ENCODE peak calls at places on chromosomes 11 and 22, in eight cellular contexts. M is CD4-positive, alpha-beta T cell; O is osteoblast; Y is upper lobe of right lung; P is Peyer's patch; H is lung; E is lower lobe of right lung; K is foreskin fibroblast. W is an unnamed sample.

GRCh38 chr11:105344938-105345337 is 205.4 kb upstream of the CARD18 start:
- DNase-seq in Y (no peak), K (no peak), O (no peak), H (no peak), E (no peak), P (no peak), M (no peak), W (no peak)

GRCh38 chr22:49565516-49565855 is 262.2 kb downstream of the BRD1 start:
- DNase-seq in K (no peak), Y (no peak), M (peak; percentile 6), E (no peak), P (no peak), O (no peak), H (no peak), W (peak; percentile 79)

GRCh38 chr11:134942633-134943032 is 530.6 kb upstream of the B3GAT1 start:
- DNase-seq in Y (no peak), P (no peak), M (no peak), O (no peak), K (no peak), E (no peak), H (no peak), W (peak; percentile 51)

GRCh38 chr11:64362339-64362738 is 3.4 kb downstream of the RPS6KA4 start:
- DNase-seq in Y (no peak), E (no peak), P (no peak), M (no peak), O (no peak), K (no peak), H (no peak), W (no peak)

GRCh38 chr11:490186-490929 is 16.7 kb downstream of the RNH1 start:
- DNase-seq in M (no peak), H (no peak), O (peak; percentile 83), K (no peak), Y (peak; percentile 63), P (no peak), E (no peak), W (no peak)

GRCh38 chr11:37788141-37788877 is 1190.3 kb upstream of the RAG2 start:
- DNase-seq in P (no peak), H (no peak), K (peak; percentile 81), O (no peak), Y (no peak), M (no peak), E (no peak), W (no peak)

GRCh38 chr11:131678658-131679340 is 308.4 kb downstream of the NTM start:
- DNase-seq in Y (no peak), M (no peak), E (no peak), K (no peak), H (no peak), O (peak; percentile 77), P (no peak), W (no peak)

GRCh38 chr11:100863080-100863581 is 176.0 kb downstream of the ARHGAP42 start:
- DNase-seq in P (no peak), K (peak; percentile 79), O (peak; percentile 4), M (no peak), Y (no peak), H (no peak), E (no peak), W (no peak)

GRCh38 chr11:47415949-47416472 is 7.6 kb downstream of the SLC39A13 start:
- DNase-seq in E (peak; percentile 92), O (peak; percentile 98), H (peak; percentile 94), Y (peak; percentile 94), P (no peak), K (peak; percentile 95), M (no peak), W (peak; percentile 91)

GRCh38 chr11:94183886-94184264 is 55.2 kb downstream of the PANX1 start:
- DNase-seq in K (no peak), Y (peak; percentile 74), O (peak; percentile 70), H (peak; percentile 80), P (peak; percentile 62), E (peak; percentile 71), M (no peak), W (no peak)

GRCh38 chr11:130024356-130024755 is 21.7 kb upstream of the PRDM10 start:
- DNase-seq in M (no peak), E (no peak), O (no peak), K (peak; percentile 22), P (no peak), H (no peak), Y (no peak), W (no peak)

GRCh38 chr11:124676386-124676785 is 2.7 kb downstream of the SPA17 start:
- DNase-seq in P (no peak), H (peak; percentile 58), K (no peak), E (no peak), Y (no peak), O (no peak), M (no peak), W (no peak)

GRCh38 chr22:45758603-45759002 is 87.0 kb downstream of the ATXN10 start:
- DNase-seq in E (no peak), Y (no peak), H (no peak), M (no peak), O (no peak), K (no peak), P (no peak), W (no peak)

GRCh38 chr22:45757068-45757467 is 85.4 kb downstream of the ATXN10 start:
- DNase-seq in M (no peak), O (no peak), Y (no peak), K (no peak), H (peak; percentile 35), E (no peak), P (no peak), W (peak; percentile 87)

GRCh38 chr22:45754822-45755221 is 83.2 kb downstream of the ATXN10 start:
- DNase-seq in P (no peak), H (no peak), O (no peak), E (no peak), M (no peak), Y (no peak), K (no peak), W (no peak)

GRCh38 chr22:45757936-45758335 is 86.3 kb downstream of the ATXN10 start:
- DNase-seq in O (no peak), H (no peak), P (no peak), E (no peak), Y (no peak), K (no peak), M (no peak), W (no peak)

DNA sequence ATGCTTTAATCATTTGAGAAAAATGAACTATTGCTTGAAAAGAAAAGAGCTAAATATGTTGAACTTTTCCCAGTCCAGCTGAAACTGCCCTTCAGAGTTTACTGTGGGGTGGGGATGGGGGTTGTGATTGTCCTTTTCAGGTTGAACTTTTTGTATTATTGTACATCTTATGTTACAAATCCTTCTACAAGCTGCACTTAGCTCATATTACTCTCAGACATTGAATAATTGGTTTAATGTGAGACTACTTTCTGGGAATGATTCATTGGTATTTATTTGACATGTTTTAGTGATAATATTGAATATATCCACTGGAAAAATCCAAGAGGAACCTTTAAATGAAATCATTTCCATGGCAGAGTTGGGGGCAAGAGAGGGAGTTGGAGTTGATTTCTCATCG is 84.9 kb downstream of the ATXN10 start:
- DNase-seq in K (no peak), E (no peak), H (no peak), O (no peak), M (no peak), P (no peak), Y (no peak), W (no peak)
- TF ChIP-seq CTCF in K (no peak), E (no peak), H (no peak), O (no peak), M (no peak), P (no peak), Y (no peak), W (no peak)

DNA sequence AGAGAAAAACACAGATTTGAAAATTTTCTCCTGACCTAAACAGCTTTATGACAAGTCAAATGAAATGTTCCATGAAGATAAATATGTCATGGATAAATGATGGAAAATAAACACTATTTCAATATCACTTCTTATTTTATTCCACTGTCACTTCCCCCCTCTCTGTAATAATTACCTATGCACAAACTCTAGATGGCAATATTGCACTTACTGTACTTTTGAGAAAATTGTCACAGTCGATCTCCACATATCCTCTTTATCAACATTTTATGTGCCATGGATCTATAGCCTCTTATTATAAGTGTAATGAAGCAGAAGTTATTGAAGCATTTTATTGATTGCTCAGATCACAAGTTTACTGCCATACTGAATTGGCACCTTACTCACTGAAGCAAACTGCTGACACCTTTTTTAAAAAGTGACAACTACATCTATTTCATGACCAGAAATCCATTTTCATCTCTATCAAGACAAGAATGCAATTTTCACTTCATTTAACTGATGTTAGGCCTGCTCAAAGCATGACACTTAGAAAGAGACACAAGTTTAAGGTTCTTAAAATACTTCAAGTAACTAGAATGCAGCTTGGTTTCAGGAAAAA is 133.4 kb downstream of the DCDC1 start:
- DNase-seq in O (no peak), P (no peak), K (no peak), H (no peak), Y (no peak), M (no peak), E (no peak), W (no peak)
- TF ChIP-seq CTCF in O (peak; percentile 39), P (no peak), K (peak; percentile 17), H (no peak), Y (peak; percentile 15), M (no peak), E (peak; percentile 20), W (peak; percentile 50)

GRCh38 chr11:121841487-121842167 is 274.4 kb downstream of the BLID start:
- DNase-seq in H (no peak), O (peak; percentile 14), P (no peak), Y (no peak), M (no peak), K (peak; percentile 91), E (no peak), W (no peak)
- TF ChIP-seq CTCF in H (no peak), O (no peak), P (no peak), Y (no peak), M (no peak), K (no peak), E (no peak), W (no peak)

GRCh38 chr11:12786450-12786849 is 112.2 kb downstream of the TEAD1 start:
- DNase-seq in M (no peak), O (no peak), E (no peak), Y (no peak), H (no peak), P (no peak), K (no peak), W (no peak)

GRCh38 chr11:12784445-12784844 is 110.2 kb downstream of the TEAD1 start:
- DNase-seq in E (no peak), M (no peak), Y (no peak), O (peak; percentile 80), K (peak; percentile 71), P (no peak), H (no peak), W (no peak)

GRCh38 chr11:12785901-12786300 is 111.7 kb downstream of the TEAD1 start:
- DNase-seq in Y (no peak), E (no peak), K (no peak), M (no peak), H (no peak), O (no peak), P (no peak), W (no peak)

GRCh38 chr11:12784987-12785386 is 110.8 kb downstream of the TEAD1 start:
- DNase-seq in O (no peak), K (no peak), P (no peak), M (no peak), H (no peak), E (no peak), Y (no peak), W (no peak)

DNA sequence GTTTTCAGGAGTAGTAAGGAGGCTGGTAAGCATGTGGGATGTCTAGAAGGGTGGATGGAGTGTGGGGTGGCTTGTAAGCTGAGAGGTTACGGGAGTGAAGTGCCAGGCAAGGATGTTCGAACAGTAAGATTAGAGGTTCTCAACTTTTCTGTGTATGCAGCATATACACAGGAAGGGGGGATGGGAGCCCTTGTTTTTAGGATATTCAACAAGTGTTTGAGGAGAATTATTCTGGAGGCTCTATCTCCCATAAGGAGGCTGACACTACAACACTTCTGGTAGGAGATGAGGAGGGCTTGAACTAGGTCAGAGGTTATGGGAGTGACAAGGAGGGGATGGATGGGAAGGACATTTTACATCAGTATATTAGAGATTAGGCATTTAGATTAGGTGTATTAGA is 109.5 kb downstream of the TEAD1 start:
- DNase-seq in K (no peak), E (no peak), Y (no peak), O (peak; percentile 30), H (no peak), P (no peak), M (no peak), W (no peak)
- TF ChIP-seq CTCF in K (no peak), E (no peak), Y (no peak), O (no peak), H (no peak), P (no peak), M (no peak), W (no peak)

W was measured in osteocyte.